ENCODE peak calls at places on chromosome 19, in ten cellular contexts. G is CD8-positive, alpha-beta T cell; Y is AG04450; R is WERI-Rb-1; P is small intestine; B is psoas muscle; I is cardiac muscle cell; D is upper lobe of right lung; T is brain microvascular endothelial cell; M is heart right ventricle. C is an unnamed sample.

GRCh38 chr19:40377876-40378385 is 12.1 kb downstream of the HIPK4 start:
- DNase-seq in G (no peak), Y (no peak), R (no peak), P (no peak), B (no peak), I (no peak), D (no peak), T (no peak), M (no peak), C (no peak)

GRCh38 chr19:21256722-21257121 is 72.5 kb downstream of the ZNF708 start:
- DNase-seq in G (no peak), Y (no peak), R (peak), P (no peak), B (no peak), I (peak), D (no peak), T (peak), M (no peak), C (peak)

GRCh38 chr19:48308695-48309586 is 16.4 kb upstream of the EMP3 start:
- DNase-seq in G (no peak), Y (no peak), R (peak), P (no peak), B (no peak), I (peak), D (no peak), T (no peak), M (no peak), C (peak)

GRCh38 chr19:38731654-38732301 is 12.5 kb downstream of the CAPN12 start:
- DNase-seq in G (no peak), Y (no peak), R (no peak), P (peak), B (no peak), I (no peak), D (peak), T (no peak), M (no peak), C (no peak)

GRCh38 chr19:39122934-39123731 is 2.5 kb upstream of the PAK4 start:
- DNase-seq in G (no peak), Y (no peak), R (no peak), P (no peak), B (no peak), I (no peak), D (no peak), T (no peak), M (no peak), C (no peak)

GRCh38 chr19:52660981-52661380 is 22.8 kb upstream of the ZNF83 start:
- DNase-seq in G (no peak), Y (no peak), R (no peak), P (no peak), B (no peak), I (no peak), D (no peak), T (no peak), M (no peak), C (no peak)

GRCh38 chr19:48696353-48697010 is 711 bp downstream of the FUT2 start:
- DNase-seq in G (peak), Y (no peak), R (peak), P (peak), B (no peak), I (no peak), D (no peak), T (no peak), M (no peak), C (no peak)

GRCh38 chr19:48745208-48745995 is 1.3 kb downstream of the IZUMO1 start:
- DNase-seq in G (peak), Y (no peak), R (peak), P (peak), B (peak), I (peak), D (no peak), T (peak), M (peak), C (peak)

GRCh38 chr19:36420961-36421748 is 2.7 kb upstream of the ZFP82 start:
- DNase-seq in G (no peak), Y (no peak), R (peak), P (no peak), B (no peak), I (peak), D (no peak), T (peak), M (peak), C (no peak)

DNA sequence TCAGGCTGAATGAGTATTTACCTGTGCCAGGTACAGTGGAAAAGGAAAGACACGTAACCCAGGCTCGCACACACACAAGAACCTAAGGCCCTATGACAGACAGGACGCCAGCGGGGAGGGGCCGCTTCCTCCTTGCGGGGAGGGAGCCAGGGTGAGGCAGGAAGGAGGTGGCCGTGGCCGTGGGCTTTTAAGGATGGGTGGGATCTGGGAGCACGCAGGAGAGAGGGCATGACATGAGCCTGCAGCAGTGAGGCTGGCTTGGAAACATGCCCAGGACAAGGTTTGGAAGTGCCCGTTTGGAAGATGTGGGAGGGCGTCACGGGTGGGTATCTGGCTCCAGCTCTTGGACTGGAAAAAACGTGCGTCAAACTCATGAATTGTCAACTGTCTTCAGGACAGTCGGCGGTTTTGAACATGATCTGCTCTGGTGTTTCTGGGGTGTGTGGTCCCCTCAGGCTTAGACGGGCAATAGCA is 20.1 kb downstream of the SH3GL1 start:
- DNase-seq in G (peak), Y (no peak), R (no peak), P (peak), B (peak), I (no peak), D (no peak), T (no peak), M (peak), C (peak)
- H3K27ac ChIP-seq in G (peak), Y (peak), R (no peak), P (peak), B (peak), I (no peak), D (peak), T (no peak), M (peak), C (no peak)

GRCh38 chr19:18117692-18118378 is 20.3 kb downstream of the MAST3 start:
- DNase-seq in G (peak), Y (no peak), R (peak), P (peak), B (peak), I (peak), D (peak), T (peak), M (peak), C (peak)

GRCh38 chr19:18120127-18120526 is 22.5 kb downstream of the MAST3 start:
- DNase-seq in G (no peak), Y (no peak), R (no peak), P (no peak), B (no peak), I (no peak), D (no peak), T (no peak), M (no peak), C (no peak)

GRCh38 chr19:18121166-18121565 is 23.6 kb downstream of the MAST3 start:
- DNase-seq in G (no peak), Y (no peak), R (no peak), P (no peak), B (no peak), I (no peak), D (no peak), T (no peak), M (no peak), C (no peak)

GRCh38 chr19:18118420-18119242 is 21.1 kb downstream of the MAST3 start:
- DNase-seq in G (no peak), Y (no peak), R (no peak), P (no peak), B (no peak), I (no peak), D (no peak), T (no peak), M (no peak), C (no peak)

GRCh38 chr19:18119243-18120105 is 21.9 kb downstream of the MAST3 start:
- DNase-seq in G (peak), Y (no peak), R (no peak), P (peak), B (no peak), I (no peak), D (no peak), T (no peak), M (no peak), C (peak)
- H3K27ac ChIP-seq in G (peak), Y (no peak), R (no peak), P (peak), B (no peak), I (no peak), D (peak), T (no peak), M (no peak), C (peak)

DNA sequence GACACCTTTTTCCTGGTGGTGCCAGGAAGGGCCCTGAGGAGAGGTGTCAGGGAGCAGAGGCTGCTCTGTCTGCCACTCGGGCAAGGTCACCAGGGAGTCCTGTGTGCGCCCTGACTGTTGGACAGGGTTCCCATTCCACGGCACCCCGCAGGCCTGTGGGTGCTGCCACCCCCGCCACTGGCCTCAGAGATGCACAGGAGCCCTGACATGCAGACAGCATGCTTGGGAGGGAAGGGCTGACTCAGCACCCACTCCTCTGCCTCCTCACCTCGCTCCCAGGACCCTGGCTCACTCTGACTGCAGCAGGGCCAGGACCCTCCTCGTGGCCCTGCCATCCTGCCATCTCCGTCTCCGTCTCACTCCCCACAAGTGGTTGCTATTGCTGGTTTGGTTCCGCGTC is 25.3 kb downstream of the MAU2 start:
- DNase-seq in G (no peak), Y (no peak), R (no peak), P (no peak), B (no peak), I (no peak), D (no peak), T (no peak), M (no peak), C (no peak)
- H3K27ac ChIP-seq in G (no peak), Y (no peak), R (no peak), P (no peak), B (no peak), I (no peak), D (no peak), T (no peak), M (no peak), C (no peak)

GRCh38 chr19:29526730-29527499 is 1.1 kb downstream of the VSTM2B start:
- DNase-seq in G (no peak), Y (no peak), R (no peak), P (no peak), B (peak), I (no peak), D (peak), T (no peak), M (no peak), C (no peak)

GRCh38 chr19:29523568-29523967 is 2.2 kb upstream of the VSTM2B start:
- DNase-seq in G (no peak), Y (no peak), R (no peak), P (no peak), B (no peak), I (no peak), D (peak), T (no peak), M (no peak), C (no peak)

GRCh38 chr19:29524912-29525870 is 603 bp upstream of the VSTM2B start:
- DNase-seq in G (no peak), Y (no peak), R (no peak), P (no peak), B (peak), I (no peak), D (peak), T (no peak), M (no peak), C (no peak)

GRCh38 chr19:29525901-29526729 is at the start of gene VSTM2B:
- DNase-seq in G (no peak), Y (no peak), R (no peak), P (no peak), B (peak), I (no peak), D (peak), T (no peak), M (no peak), C (no peak)

GRCh38 chr19:29524201-29524911 is 1.4 kb upstream of the VSTM2B start:
- DNase-seq in G (no peak), Y (no peak), R (no peak), P (no peak), B (peak), I (no peak), D (peak), T (no peak), M (no peak), C (no peak)
- H3K27ac ChIP-seq in G (no peak), Y (no peak), R (no peak), P (no peak), B (no peak), I (no peak), D (no peak), T (no peak), M (no peak), C (no peak)

DNA sequence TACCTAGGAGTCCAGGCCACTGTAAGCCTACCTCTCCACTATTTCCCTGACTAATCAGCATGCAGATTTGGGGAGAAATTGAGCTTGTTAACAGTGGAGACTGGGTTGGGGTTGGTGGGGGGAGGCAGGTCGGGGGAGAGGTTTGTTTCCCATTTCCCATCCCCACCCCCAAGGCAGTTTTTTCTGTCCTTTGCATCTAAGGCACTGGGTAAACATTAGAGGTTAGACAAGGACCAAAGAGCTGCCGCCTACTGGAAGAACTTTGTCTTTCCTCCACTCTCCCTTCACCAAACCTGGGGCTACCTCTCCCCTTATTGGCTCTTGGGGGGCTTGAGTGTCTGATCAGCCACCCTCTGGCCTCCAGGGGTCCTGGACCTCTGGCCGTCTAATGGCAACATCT is 953 bp downstream of the KCNN4 start:
- DNase-seq in G (no peak), Y (no peak), R (no peak), P (no peak), B (no peak), I (no peak), D (no peak), T (no peak), M (no peak), C (peak)
- H3K27ac ChIP-seq in G (peak), Y (no peak), R (no peak), P (no peak), B (no peak), I (no peak), D (no peak), T (no peak), M (no peak), C (peak)

GRCh38 chr19:1576242-1577089 is 8.3 kb upstream of the MEX3D start:
- DNase-seq in G (no peak), Y (no peak), R (no peak), P (no peak), B (no peak), I (no peak), D (no peak), T (no peak), M (no peak), C (no peak)
- H3K27ac ChIP-seq in G (no peak), Y (no peak), R (no peak), P (no peak), B (no peak), I (no peak), D (no peak), T (no peak), M (no peak), C (no peak)

GRCh38 chr19:35009424-35010415 is 9.6 kb downstream of the GRAMD1A start:
- DNase-seq in G (no peak), Y (no peak), R (no peak), P (no peak), B (no peak), I (no peak), D (no peak), T (no peak), M (no peak), C (no peak)
- H3K27ac ChIP-seq in G (no peak), Y (no peak), R (no peak), P (no peak), B (no peak), I (no peak), D (peak), T (no peak), M (peak), C (no peak)

GRCh38 chr19:30471441-30471840 is 99.3 kb downstream of the ZNF536 start:
- DNase-seq in G (no peak), Y (no peak), R (no peak), P (no peak), B (no peak), I (no peak), D (no peak), T (no peak), M (no peak), C (no peak)
- H3K27ac ChIP-seq in G (no peak), Y (no peak), R (no peak), P (no peak), B (no peak), I (no peak), D (no peak), T (no peak), M (no peak), C (no peak)

DNA sequence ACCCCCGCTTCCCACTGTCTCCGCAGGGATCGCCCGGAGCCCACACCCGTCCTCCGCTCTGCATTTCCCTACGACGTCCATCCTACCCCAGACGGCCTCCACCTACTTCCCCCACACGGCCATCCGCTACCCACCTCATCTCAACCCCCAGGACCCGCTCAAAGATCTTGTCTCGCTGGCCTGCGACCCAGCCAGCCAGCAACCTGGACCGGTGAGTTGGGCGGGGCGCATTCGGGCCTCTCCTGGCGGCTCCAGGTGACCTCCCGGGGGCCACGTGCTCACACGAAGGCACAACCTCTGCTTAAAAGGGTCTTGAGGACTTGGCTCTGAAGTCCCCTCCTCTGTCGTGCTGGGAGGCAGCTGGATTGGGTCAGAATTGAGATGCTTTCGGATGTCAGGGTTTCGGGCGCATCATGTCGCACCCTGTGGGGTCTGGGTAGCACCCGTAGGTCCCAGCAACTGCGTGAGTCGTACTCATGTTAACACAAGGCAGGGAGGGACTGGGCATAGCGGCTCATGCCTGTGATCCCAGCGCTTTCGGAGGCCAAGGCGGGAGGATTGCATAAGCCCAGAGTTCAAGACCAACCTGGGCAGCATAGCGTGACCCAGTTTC is 27.8 kb downstream of the SMIM24 start:
- DNase-seq in G (no peak), Y (no peak), R (no peak), P (no peak), B (no peak), I (no peak), D (peak), T (no peak), M (no peak), C (no peak)
- H3K27ac ChIP-seq in G (no peak), Y (peak), R (no peak), P (no peak), B (peak), I (no peak), D (no peak), T (peak), M (peak), C (no peak)

GRCh38 chr19:15397782-15398181 is 18.2 kb upstream of the AKAP8 start:
- DNase-seq in G (no peak), Y (no peak), R (no peak), P (no peak), B (no peak), I (no peak), D (no peak), T (no peak), M (no peak), C (no peak)

GRCh38 chr19:15396436-15396835 is 16.8 kb upstream of the AKAP8 start:
- DNase-seq in G (no peak), Y (no peak), R (no peak), P (no peak), B (no peak), I (no peak), D (no peak), T (no peak), M (no peak), C (no peak)

GRCh38 chr19:15398501-15399233 is 19.1 kb upstream of the AKAP8 start:
- DNase-seq in G (no peak), Y (no peak), R (no peak), P (no peak), B (peak), I (no peak), D (no peak), T (no peak), M (no peak), C (no peak)

GRCh38 chr19:15399234-15399515 is 19.6 kb upstream of the AKAP8 start:
- DNase-seq in G (no peak), Y (no peak), R (no peak), P (no peak), B (no peak), I (no peak), D (no peak), T (no peak), M (no peak), C (no peak)

GRCh38 chr19:15397236-15397635 is 17.6 kb upstream of the AKAP8 start:
- DNase-seq in G (no peak), Y (no peak), R (no peak), P (no peak), B (no peak), I (no peak), D (no peak), T (no peak), M (no peak), C (no peak)
- H3K27ac ChIP-seq in G (no peak), Y (no peak), R (no peak), P (no peak), B (no peak), I (no peak), D (no peak), T (no peak), M (no peak), C (no peak)